ENCODE peak calls at places on chromosomes 2 and 18, in six cellular contexts. One of them, this sample, is unnamed.
A peak's percentile ranks its signal among the peaks of the same experiment; 100 is the strongest.

GRCh38 chr2:156333951-156334495 is 1.5 kb upstream of the NR4A2 start:
- DNase-seq in A673: peak; percentile 58
- DNase-seq in AG09309: no peak
- DNase-seq in psoas muscle: peak; percentile 83
- DNase-seq in fibroblast of the aortic adventitia: no peak
- DNase-seq in cardiac muscle cell: peak; percentile 84
- DNase-seq in this sample: peak; percentile 87

GRCh38 chr18:35386600-35387366 is 9.6 kb upstream of the ZNF396 start:
- DNase-seq in cardiac muscle cell: peak; percentile 85
- DNase-seq in A673: peak; percentile 80
- DNase-seq in psoas muscle: peak; percentile 66
- DNase-seq in fibroblast of the aortic adventitia: peak; percentile 92
- DNase-seq in AG09309: peak; percentile 52
- DNase-seq in this sample: peak; percentile 87

GRCh38 chr2:40150206-40150765 is 301.6 kb downstream of the SLC8A1 start:
- DNase-seq in fibroblast of the aortic adventitia: no peak
- DNase-seq in psoas muscle: no peak
- DNase-seq in cardiac muscle cell: no peak
- DNase-seq in AG09309: no peak
- DNase-seq in A673: no peak
- DNase-seq in this sample: no peak

GRCh38 chr2:24861500-24861899 is 58.5 kb downstream of the ADCY3 start:
- DNase-seq in psoas muscle: no peak
- DNase-seq in fibroblast of the aortic adventitia: no peak
- DNase-seq in cardiac muscle cell: no peak
- DNase-seq in A673: no peak
- DNase-seq in AG09309: no peak
- DNase-seq in this sample: no peak

GRCh38 chr2:72605836-72606442 is 219.9 kb downstream of the EXOC6B start:
- DNase-seq in A673: peak; percentile 56
- DNase-seq in psoas muscle: no peak
- DNase-seq in AG09309: no peak
- DNase-seq in fibroblast of the aortic adventitia: peak; percentile 56
- DNase-seq in cardiac muscle cell: peak; percentile 12
- DNase-seq in this sample: peak; percentile 19

GRCh38 chr2:163347982-163348842 is 387.6 kb downstream of the FIGN start:
- DNase-seq in fibroblast of the aortic adventitia: peak; percentile 92
- DNase-seq in AG09309: peak; percentile 67
- DNase-seq in cardiac muscle cell: peak; percentile 90
- DNase-seq in psoas muscle: peak; percentile 83
- DNase-seq in A673: peak; percentile 34
- DNase-seq in this sample: no peak

GRCh38 chr2:11502740-11503292 is 31.0 kb upstream of the GREB1 start:
- DNase-seq in A673: no peak
- DNase-seq in psoas muscle: no peak
- DNase-seq in AG09309: no peak
- DNase-seq in cardiac muscle cell: no peak
- DNase-seq in fibroblast of the aortic adventitia: no peak
- DNase-seq in this sample: no peak

GRCh38 chr2:156334496-156335478 is 2.3 kb upstream of the NR4A2 start:
- DNase-seq in A673: peak; percentile 91
- DNase-seq in psoas muscle: peak; percentile 96
- DNase-seq in AG09309: peak; percentile 76
- DNase-seq in cardiac muscle cell: peak; percentile 92
- DNase-seq in fibroblast of the aortic adventitia: peak; percentile 96
- DNase-seq in this sample: peak; percentile 75

GRCh38 chr2:4130651-4131050 is 427.3 kb downstream of the DCDC2C start:
- DNase-seq in fibroblast of the aortic adventitia: no peak
- DNase-seq in AG09309: no peak
- DNase-seq in psoas muscle: no peak
- DNase-seq in cardiac muscle cell: no peak
- DNase-seq in A673: no peak
- DNase-seq in this sample: no peak

GRCh38 chr2:241072553-241073165 is 29.4 kb downstream of the MTERF4 start:
- DNase-seq in cardiac muscle cell: no peak
- DNase-seq in psoas muscle: no peak
- DNase-seq in A673: no peak
- DNase-seq in fibroblast of the aortic adventitia: no peak
- DNase-seq in AG09309: no peak
- DNase-seq in this sample: no peak

GRCh38 chr2:225995788-225996476 is 596.4 kb downstream of the NYAP2 start:
- DNase-seq in cardiac muscle cell: no peak
- DNase-seq in A673: peak; percentile 32
- DNase-seq in psoas muscle: no peak
- DNase-seq in AG09309: peak; percentile 18
- DNase-seq in fibroblast of the aortic adventitia: peak; percentile 39
- DNase-seq in this sample: no peak

GRCh38 chr2:235641333-235641732 is 147.5 kb downstream of the AGAP1 start:
- DNase-seq in cardiac muscle cell: peak; percentile 26
- DNase-seq in psoas muscle: no peak
- DNase-seq in AG09309: no peak
- DNase-seq in fibroblast of the aortic adventitia: peak; percentile 69
- DNase-seq in A673: peak; percentile 13
- DNase-seq in this sample: no peak

GRCh38 chr18:26868968-26869586 is 3.6 kb upstream of the AQP4 start:
- DNase-seq in AG09309: no peak
- DNase-seq in fibroblast of the aortic adventitia: no peak
- DNase-seq in psoas muscle: no peak
- DNase-seq in A673: no peak
- DNase-seq in cardiac muscle cell: no peak
- DNase-seq in this sample: no peak

GRCh38 chr2:45469314-45470099 is 141.6 kb downstream of the SRBD1 start:
- DNase-seq in fibroblast of the aortic adventitia: peak; percentile 48
- DNase-seq in AG09309: no peak
- DNase-seq in A673: no peak
- DNase-seq in cardiac muscle cell: no peak
- DNase-seq in psoas muscle: no peak
- DNase-seq in this sample: peak; percentile 54

DNA sequence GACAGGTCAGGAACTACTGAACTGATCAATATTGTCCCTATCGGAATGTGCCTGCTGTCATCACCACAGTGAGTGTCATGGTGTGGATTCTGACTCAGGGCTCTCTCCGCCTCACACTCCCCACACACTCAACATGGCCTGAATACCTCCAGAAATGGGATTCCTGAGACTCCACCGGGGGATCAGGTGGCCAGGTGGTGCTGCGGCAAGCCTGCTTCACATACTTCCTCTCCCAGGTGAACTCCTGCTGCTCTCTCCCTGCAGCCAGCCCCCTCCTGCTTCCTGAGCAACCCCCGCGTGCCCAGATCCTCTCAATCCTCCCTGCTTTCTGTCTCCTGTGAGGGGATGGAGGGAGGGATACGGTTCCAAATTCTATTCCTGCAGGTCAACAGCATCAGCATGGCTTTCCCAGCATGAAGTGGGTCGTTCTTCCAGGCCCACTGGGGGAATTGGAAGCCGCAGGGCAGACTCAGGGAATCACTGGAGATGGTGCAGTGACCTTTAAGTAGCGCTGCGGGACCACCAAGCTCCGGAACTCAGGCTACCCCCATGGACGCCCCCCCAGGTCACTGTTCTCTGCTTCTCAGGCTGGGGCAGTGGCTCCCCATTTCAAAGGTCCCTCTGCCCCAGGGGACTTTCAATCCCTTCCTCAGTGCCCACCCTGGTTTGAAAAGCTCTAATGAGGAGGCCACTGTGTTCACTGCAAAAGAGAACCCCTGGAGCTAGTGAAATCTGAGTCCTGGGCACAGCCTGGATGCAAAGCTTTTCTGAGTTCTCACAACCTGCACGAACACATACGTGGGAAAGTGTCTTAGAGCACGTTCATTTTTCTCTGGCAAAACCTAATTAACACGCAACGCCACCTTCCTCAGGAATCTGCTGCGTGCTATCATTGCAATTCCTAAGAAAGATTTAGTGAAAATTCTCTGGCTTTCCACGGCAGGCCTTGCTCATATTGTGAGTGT is 168.4 kb downstream of the ZFP36L2 start:
- DNase-seq in psoas muscle: no peak
- DNase-seq in A673: no peak
- DNase-seq in AG09309: no peak
- DNase-seq in fibroblast of the aortic adventitia: no peak
- DNase-seq in cardiac muscle cell: no peak
- DNase-seq in this sample: no peak
- H3K4me3 ChIP-seq in psoas muscle: no peak overlapping the region
- H3K4me3 ChIP-seq in A673: no peak overlapping the region
- H3K4me3 ChIP-seq in AG09309: no peak overlapping the region
- H3K4me3 ChIP-seq in fibroblast of the aortic adventitia: no peak overlapping the region
- H3K4me3 ChIP-seq in cardiac muscle cell: no peak overlapping the region
- H3K4me3 ChIP-seq in this sample: no peak overlapping the region

GRCh38 chr2:65999790-66000189 is 435.1 kb upstream of the MEIS1 start:
- DNase-seq in psoas muscle: no peak
- DNase-seq in cardiac muscle cell: no peak
- DNase-seq in AG09309: no peak
- DNase-seq in fibroblast of the aortic adventitia: no peak
- DNase-seq in A673: peak; percentile 88
- DNase-seq in this sample: no peak
- TF ChIP-seq CTCF in psoas muscle: no peak
- TF ChIP-seq CTCF in cardiac muscle cell: no peak
- TF ChIP-seq CTCF in AG09309: peak; percentile 24
- TF ChIP-seq CTCF in fibroblast of the aortic adventitia: no peak
- TF ChIP-seq CTCF in A673: peak; percentile 57
- TF ChIP-seq CTCF in this sample: no peak

GRCh38 chr2:42371621-42372473 is 10.8 kb upstream of the COX7A2L start:
- DNase-seq in fibroblast of the aortic adventitia: no peak
- DNase-seq in A673: no peak
- DNase-seq in cardiac muscle cell: no peak
- DNase-seq in psoas muscle: no peak
- DNase-seq in AG09309: no peak
- DNase-seq in this sample: no peak
- H3K4me3 ChIP-seq in fibroblast of the aortic adventitia: no peak overlapping the region
- H3K4me3 ChIP-seq in A673: no peak overlapping the region
- H3K4me3 ChIP-seq in cardiac muscle cell: no peak overlapping the region
- H3K4me3 ChIP-seq in psoas muscle: no peak overlapping the region
- H3K4me3 ChIP-seq in AG09309: no peak overlapping the region
- H3K4me3 ChIP-seq in this sample: no peak overlapping the region

GRCh38 chr2:147141930-147142329 is 702.9 kb upstream of the ACVR2A start:
- DNase-seq in cardiac muscle cell: no peak
- DNase-seq in psoas muscle: no peak
- DNase-seq in A673: no peak
- DNase-seq in AG09309: no peak
- DNase-seq in fibroblast of the aortic adventitia: no peak
- DNase-seq in this sample: no peak
- TF ChIP-seq CTCF in cardiac muscle cell: peak; percentile 18
- TF ChIP-seq CTCF in psoas muscle: no peak
- TF ChIP-seq CTCF in A673: no peak
- TF ChIP-seq CTCF in AG09309: no peak
- TF ChIP-seq CTCF in fibroblast of the aortic adventitia: peak; percentile 41
- TF ChIP-seq CTCF in this sample: no peak